ENCODE peak calls at places on chromosome 21, in seven cellular contexts. N is left ventricle myocardium inferior, W is psoas muscle, E is cardiac muscle cell, H is stomach, L is PC-9, V is tibial artery. B is an unnamed sample. For H3K4me1, the result is how much of the 10 kb centered on the place peaks cover.

GRCh38 chr21:15063821-15064575 is 802 bp downstream of the NRIP1 start:
- DNase-seq in W (peak), L (peak), E (peak), V (peak), N (peak), H (peak), B (peak)

GRCh38 chr21:37958493-37958892 is 42.2 kb upstream of the KCNJ6 start:
- DNase-seq in E (no peak), W (no peak), L (no peak), V (no peak), H (no peak), N (no peak), B (no peak)

GRCh38 chr21:18164933-18165332 is 79.7 kb upstream of the CHODL start:
- DNase-seq in L (no peak), V (no peak), W (no peak), H (no peak), N (no peak), E (no peak), B (no peak)

GRCh38 chr21:34031835-34032370 is 41.5 kb upstream of the MRPS6 start:
- DNase-seq in H (no peak), L (no peak), V (no peak), E (no peak), N (no peak), W (no peak), B (no peak)

GRCh38 chr21:18369115-18369514 is 34.5 kb downstream of the TMPRSS15 start:
- DNase-seq in E (no peak), N (no peak), H (no peak), L (no peak), W (no peak), V (no peak), B (no peak)

GRCh38 chr21:38721983-38722382 is 83.7 kb upstream of the ETS2 start:
- DNase-seq in N (no peak), L (no peak), V (no peak), E (peak), W (no peak), H (no peak), B (no peak)

GRCh38 chr21:22231013-22231412 is 1232.8 kb downstream of the NCAM2 start:
- DNase-seq in L (no peak), E (no peak), V (no peak), W (no peak), N (no peak), H (no peak), B (no peak)

GRCh38 chr21:46646541-46647154 is 11.2 kb downstream of the PRMT2 start:
- DNase-seq in E (no peak), W (no peak), L (no peak), V (no peak), N (no peak), H (no peak), B (no peak)

GRCh38 chr21:27104749-27105439 is 138.0 kb upstream of the ADAMTS5 start:
- DNase-seq in H (no peak), W (no peak), E (peak), L (no peak), V (no peak), N (no peak), B (no peak)

GRCh38 chr21:23837564-23837963 is 1769.7 kb downstream of the MRPL39 start:
- DNase-seq in E (no peak), V (no peak), L (no peak), H (no peak), W (no peak), N (no peak), B (no peak)

GRCh38 chr21:34580181-34580700 is 34.7 kb downstream of the RCAN1 start:
- DNase-seq in H (peak), V (no peak), W (peak), L (peak), E (peak), N (peak), B (no peak)

GRCh38 chr21:15638856-15639549 is 90.8 kb upstream of the USP25 start:
- DNase-seq in E (peak), H (peak), W (no peak), N (no peak), L (peak), V (no peak), B (peak)

GRCh38 chr21:43365611-43366426 is 61.1 kb downstream of the SIK1 start:
- DNase-seq in E (peak), H (no peak), N (no peak), V (no peak), W (no peak), L (no peak), B (no peak)
- H3K4me1 ChIP-seq in E (under half), H (under half), N (half or more), V (under half), W (under half), L (under half), B (under half)

DNA sequence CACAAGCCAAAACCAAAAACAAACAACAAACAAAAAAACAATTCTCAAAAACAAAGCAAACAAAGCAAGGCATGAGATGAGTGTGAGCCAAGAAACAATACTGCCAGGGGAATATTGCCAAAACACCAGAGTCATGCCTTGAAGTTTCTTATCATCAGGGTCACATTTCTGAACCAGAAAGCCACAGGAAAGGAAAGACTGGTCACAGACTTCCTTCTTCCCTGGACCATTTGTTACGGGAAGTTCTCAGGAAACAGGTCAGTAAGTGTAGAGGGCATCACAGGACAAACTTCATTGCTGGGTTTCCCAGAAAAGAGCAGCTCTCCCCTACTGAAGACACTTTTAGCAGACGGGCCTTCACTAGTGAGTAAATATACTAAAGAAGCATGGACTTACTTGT is 191.2 kb downstream of the GABPA start:
- DNase-seq in H (peak), W (no peak), E (peak), L (no peak), N (no peak), V (no peak), B (no peak)
- H3K27ac ChIP-seq in H (peak), W (peak), E (no peak), L (no peak), N (peak), V (peak), B (peak)

GRCh38 chr21:45491623-45492022 is 50.6 kb downstream of the SLC19A1 start:
- DNase-seq in L (no peak), N (no peak), H (no peak), E (no peak), V (no peak), W (no peak), B (no peak)
- TF ChIP-seq CTCF in L (no peak), N (no peak), H (no peak), E (no peak), V (no peak), W (no peak), B (no peak)

GRCh38 chr21:25910809-25911208 is 176.0 kb downstream of the GABPA start:
- DNase-seq in L (no peak), V (no peak), N (no peak), H (no peak), E (no peak), W (no peak), B (no peak)

GRCh38 chr21:25913488-25913887 is 178.7 kb downstream of the GABPA start:
- DNase-seq in L (no peak), E (peak), V (no peak), H (no peak), W (no peak), N (no peak), B (no peak)

GRCh38 chr21:25912402-25912746 is 177.6 kb downstream of the GABPA start:
- DNase-seq in W (no peak), H (no peak), V (no peak), N (no peak), E (no peak), L (no peak), B (no peak)

GRCh38 chr21:25909341-25909740 is 174.6 kb downstream of the GABPA start:
- DNase-seq in W (no peak), L (no peak), V (no peak), N (no peak), E (no peak), H (no peak), B (no peak)

GRCh38 chr21:25911730-25912401 is 177.1 kb downstream of the GABPA start:
- DNase-seq in N (peak), E (no peak), V (no peak), H (peak), W (no peak), L (no peak), B (peak)
- H3K4me1 ChIP-seq in N (under half), E (under half), V (under half), H (under half), W (under half), L (under half), B (under half)

GRCh38 chr21:31108969-31109368 is 70.7 kb upstream of the KRTAP19-8 start:
- DNase-seq in H (no peak), N (no peak), E (peak), V (no peak), L (no peak), W (no peak), B (no peak)
- H3K27ac ChIP-seq in H (no peak), N (no peak), E (no peak), V (no peak), L (no peak), W (no peak), B (no peak)

DNA sequence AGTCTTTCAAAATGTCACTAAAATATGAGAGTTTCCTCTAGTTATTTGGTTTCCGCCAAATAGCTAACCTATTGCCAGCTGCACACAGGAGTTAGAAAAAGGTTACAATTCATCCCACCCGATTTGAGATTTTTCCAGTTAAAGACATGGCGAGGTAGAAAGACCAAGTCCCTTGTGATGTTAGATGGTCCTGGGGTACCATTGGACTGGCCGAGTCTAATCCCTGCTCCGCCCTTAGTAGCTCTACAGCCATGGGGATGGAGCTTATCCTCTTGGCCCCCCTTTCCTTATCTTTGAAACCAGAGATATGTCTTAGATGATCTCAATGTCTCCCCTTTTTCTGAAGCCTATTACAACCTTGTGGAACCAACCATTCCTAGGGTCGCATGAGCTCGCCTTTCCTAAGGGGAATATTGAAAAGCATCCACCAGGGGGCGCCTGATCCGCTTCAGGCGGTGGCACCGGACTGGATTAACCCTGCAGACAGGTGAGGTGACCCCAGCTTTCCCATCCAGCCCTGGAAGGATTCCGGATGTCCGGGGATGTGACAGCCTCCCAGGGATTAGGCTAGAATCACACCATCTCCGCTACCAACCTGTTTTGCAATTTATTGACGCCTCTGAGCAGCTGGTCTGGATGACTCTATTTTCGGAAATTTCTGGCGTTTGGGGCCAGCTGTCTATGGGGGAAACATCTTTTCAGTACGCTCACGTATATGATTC is 68.3 kb upstream of the SIM2 start:
- DNase-seq in E (peak), V (peak), L (peak), H (peak), N (peak), W (peak), B (peak)
- TF ChIP-seq CTCF in E (peak), V (peak), L (peak), H (no peak), N (peak), W (peak), B (peak)

GRCh38 chr21:41866274-41866809 is 12.8 kb downstream of the PRDM15 start:
- DNase-seq in V (no peak), W (no peak), N (no peak), E (no peak), H (peak), L (no peak), B (no peak)
- H3K4me1 ChIP-seq in V (under half), W (under half), N (under half), E (under half), H (under half), L (under half), B (under half)

GRCh38 chr21:43289966-43290365 is 121.2 kb downstream of the CRYAA start:
- DNase-seq in N (peak), E (no peak), H (no peak), W (peak), L (no peak), V (no peak), B (no peak)

GRCh38 chr21:43289442-43289841 is 120.6 kb downstream of the CRYAA start:
- DNase-seq in H (no peak), L (no peak), W (no peak), N (peak), E (no peak), V (no peak), B (no peak)

GRCh38 chr21:43291347-43291950 is 122.6 kb downstream of the CRYAA start:
- DNase-seq in E (no peak), N (peak), V (no peak), L (no peak), H (no peak), W (peak), B (no peak)

GRCh38 chr21:43292041-43292865 is 123.4 kb downstream of the CRYAA start:
- DNase-seq in N (peak), V (no peak), W (peak), L (no peak), H (no peak), E (no peak), B (no peak)

GRCh38 chr21:43290529-43291346 is 121.9 kb downstream of the CRYAA start:
- DNase-seq in H (no peak), N (peak), L (no peak), W (peak), V (no peak), E (no peak), B (no peak)
- H3K27ac ChIP-seq in H (no peak), N (no peak), L (no peak), W (no peak), V (no peak), E (no peak), B (no peak)

B was measured in thyroid gland.